ENCODE peak calls at places on chromosomes 11 and 22, in ten cellular contexts. P is cardiac muscle cell; G is BJ; J is CD4-positive, CD25-positive, alpha-beta regulatory T cell; B is LNCaP clone FGC; C is mesendoderm; I is heart left ventricle; W is skeletal muscle cell; V is mammary epithelial cell; U is body of pancreas. T is an unnamed sample.

GRCh38 chr11:132312616-132313210 is 942.3 kb downstream of the NTM start:
- DNase-seq in P (peak), G (no peak), J (peak), B (no peak), C (peak), I (no peak), W (no peak), V (no peak), U (no peak), T (no peak)

GRCh38 chr11:69353696-69354544 is 60.0 kb downstream of the MYEOV start:
- DNase-seq in P (no peak), G (no peak), J (no peak), B (no peak), C (no peak), I (no peak), W (no peak), V (peak), U (no peak), T (no peak)

GRCh38 chr11:117591316-117592039 is 205.5 kb downstream of the DSCAML1 start:
- DNase-seq in P (no peak), G (no peak), J (no peak), B (no peak), C (no peak), I (no peak), W (no peak), V (no peak), U (no peak), T (no peak)

GRCh38 chr11:18151581-18151980 is 19.2 kb downstream of the MRGPRX3 start:
- DNase-seq in P (no peak), G (no peak), J (no peak), B (no peak), C (no peak), I (no peak), W (no peak), V (no peak), U (no peak), T (no peak)

GRCh38 chr11:126477526-126478275 is 122.2 kb downstream of the ST3GAL4 start:
- DNase-seq in P (no peak), G (no peak), J (peak), B (no peak), C (no peak), I (no peak), W (no peak), V (no peak), U (no peak), T (no peak)

GRCh38 chr11:32379714-32380113 is 55.6 kb downstream of the WT1 start:
- DNase-seq in P (no peak), G (no peak), J (no peak), B (no peak), C (no peak), I (no peak), W (no peak), V (no peak), U (no peak), T (no peak)

GRCh38 chr11:8806974-8807373 is 104.0 kb upstream of the AKIP1 start:
- DNase-seq in P (no peak), G (no peak), J (no peak), B (no peak), C (no peak), I (no peak), W (no peak), V (no peak), U (no peak), T (no peak)

GRCh38 chr11:78654071-78654470 is 79.4 kb upstream of the NARS2 start:
- DNase-seq in P (no peak), G (no peak), J (no peak), B (no peak), C (peak), I (no peak), W (no peak), V (no peak), U (no peak), T (no peak)

GRCh38 chr11:15657264-15657663 is 542.5 kb downstream of the INSC start:
- DNase-seq in P (no peak), G (no peak), J (no peak), B (no peak), C (no peak), I (no peak), W (no peak), V (no peak), U (no peak), T (no peak)

GRCh38 chr11:108592591-108593213 is 866 bp downstream of the EXPH5 start:
- DNase-seq in P (peak), G (no peak), J (peak), B (no peak), C (no peak), I (no peak), W (no peak), V (peak), U (peak), T (no peak)

GRCh38 chr11:101862410-101863233 is 52.2 kb upstream of the CEP126 start:
- DNase-seq in P (peak), G (no peak), J (no peak), B (peak), C (peak), I (no peak), W (peak), V (peak), U (no peak), T (no peak)

GRCh38 chr11:115548878-115549528 is 44.8 kb upstream of the CADM1 start:
- DNase-seq in P (no peak), G (no peak), J (no peak), B (no peak), C (peak), I (no peak), W (no peak), V (no peak), U (peak), T (no peak)

GRCh38 chr22:41828516-41828915 is 4.4 kb upstream of the SREBF2 start:
- DNase-seq in P (no peak), G (no peak), J (no peak), B (no peak), C (no peak), I (no peak), W (no peak), V (no peak), U (no peak), T (no peak)

GRCh38 chr22:20869234-20869633 is 10.4 kb downstream of the SNAP29 start:
- DNase-seq in P (no peak), G (no peak), J (no peak), B (no peak), C (no peak), I (no peak), W (no peak), V (no peak), U (no peak), T (no peak)

GRCh38 chr11:72239296-72239848 is 4.6 kb downstream of the PHOX2A start:
- DNase-seq in P (no peak), G (no peak), J (no peak), B (no peak), C (peak), I (peak), W (no peak), V (no peak), U (no peak), T (no peak)

GRCh38 chr22:32281092-32281491 is 25.9 kb upstream of the SLC5A4 start:
- DNase-seq in P (no peak), G (no peak), J (no peak), B (no peak), C (no peak), I (no peak), W (peak), V (peak), U (no peak), T (no peak)

GRCh38 chr11:116413861-116414260 is 358.9 kb downstream of the BUD13 start:
- DNase-seq in P (no peak), G (no peak), J (no peak), B (no peak), C (peak), I (no peak), W (no peak), V (no peak), U (no peak), T (no peak)

GRCh38 chr11:8206251-8207079 is 37.6 kb upstream of the RIC3 start:
- DNase-seq in P (no peak), G (no peak), J (no peak), B (no peak), C (no peak), I (peak), W (no peak), V (no peak), U (peak), T (no peak)

GRCh38 chr22:42951093-42951710 is 63.7 kb downstream of the PACSIN2 start:
- DNase-seq in P (no peak), G (no peak), J (no peak), B (no peak), C (no peak), I (no peak), W (no peak), V (no peak), U (no peak), T (no peak)

GRCh38 chr11:62501432-62501891 is 45.1 kb downstream of the AHNAK start:
- DNase-seq in P (peak), G (no peak), J (no peak), B (peak), C (no peak), I (peak), W (no peak), V (no peak), U (no peak), T (no peak)

GRCh38 chr11:94795799-94796580 is 27.8 kb downstream of the AMOTL1 start:
- DNase-seq in P (no peak), G (no peak), J (no peak), B (no peak), C (no peak), I (no peak), W (no peak), V (no peak), U (no peak), T (no peak)
- H3K4me3 ChIP-seq in P (no peak), G (no peak), J (no peak), B (no peak), C (no peak), I (no peak), W (no peak), V (no peak), U (no peak), T (no peak)

GRCh38 chr11:120694706-120695105 is 183.2 kb downstream of the GRIK4 start:
- DNase-seq in P (no peak), G (no peak), J (no peak), B (peak), C (no peak), I (no peak), W (no peak), V (no peak), U (no peak), T (no peak)
- H3K4me3 ChIP-seq in P (no peak), G (no peak), J (no peak), B (no peak), C (no peak), I (no peak), W (no peak), V (no peak), U (no peak), T (no peak)

GRCh38 chr11:120280566-120281160 is 40.7 kb downstream of the POU2F3 start:
- DNase-seq in P (peak), G (no peak), J (no peak), B (no peak), C (no peak), I (no peak), W (no peak), V (no peak), U (no peak), T (no peak)
- H3K4me3 ChIP-seq in P (no peak), G (no peak), J (no peak), B (no peak), C (no peak), I (no peak), W (no peak), V (no peak), U (no peak), T (no peak)

GRCh38 chr22:45867906-45868555 is 108.9 kb downstream of the WNT7B start:
- DNase-seq in P (no peak), G (no peak), J (no peak), B (no peak), C (no peak), I (no peak), W (no peak), V (no peak), U (no peak), T (no peak)
- H3K4me3 ChIP-seq in P (peak), G (no peak), J (no peak), B (no peak), C (no peak), I (no peak), W (no peak), V (no peak), U (no peak), T (no peak)

DNA sequence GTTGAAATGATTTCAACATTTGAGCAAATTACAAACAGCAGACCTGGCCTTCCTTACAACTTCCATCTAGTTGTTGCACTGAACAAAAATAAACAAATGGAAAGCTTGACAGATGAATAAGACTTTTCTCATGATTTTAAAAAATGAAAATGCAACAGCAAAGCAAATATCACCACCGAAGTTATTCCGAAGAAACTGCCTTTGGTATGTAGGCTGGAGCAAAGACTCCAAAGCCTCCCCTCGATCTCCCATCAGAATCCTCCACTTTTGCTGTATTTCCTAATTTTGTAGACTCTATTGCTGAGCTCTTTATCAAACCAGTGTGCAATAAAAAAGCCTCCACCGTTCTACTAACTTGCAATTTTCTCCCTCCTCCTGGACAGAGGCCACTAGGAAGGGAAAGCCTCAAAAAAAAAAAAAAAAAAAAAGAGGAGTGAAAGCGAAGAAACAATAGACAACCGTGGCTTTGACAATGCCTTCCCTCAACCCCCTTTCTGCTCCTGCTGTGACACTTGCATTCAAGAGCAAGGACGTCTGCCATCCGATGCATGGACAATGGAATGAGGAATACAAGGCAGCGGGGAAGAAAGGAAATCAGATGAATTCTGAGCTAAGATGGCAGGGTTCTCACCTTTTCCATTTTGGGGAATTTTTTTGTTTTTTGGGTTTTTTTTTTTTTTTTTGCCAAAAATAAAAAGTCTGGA is 190.9 kb upstream of the BLID start:
- DNase-seq in P (no peak), G (no peak), J (no peak), B (no peak), C (peak), I (no peak), W (no peak), V (no peak), U (no peak), T (no peak)
- H3K4me3 ChIP-seq in P (no peak), G (no peak), J (no peak), B (no peak), C (no peak), I (no peak), W (no peak), V (no peak), U (no peak), T (no peak)

DNA sequence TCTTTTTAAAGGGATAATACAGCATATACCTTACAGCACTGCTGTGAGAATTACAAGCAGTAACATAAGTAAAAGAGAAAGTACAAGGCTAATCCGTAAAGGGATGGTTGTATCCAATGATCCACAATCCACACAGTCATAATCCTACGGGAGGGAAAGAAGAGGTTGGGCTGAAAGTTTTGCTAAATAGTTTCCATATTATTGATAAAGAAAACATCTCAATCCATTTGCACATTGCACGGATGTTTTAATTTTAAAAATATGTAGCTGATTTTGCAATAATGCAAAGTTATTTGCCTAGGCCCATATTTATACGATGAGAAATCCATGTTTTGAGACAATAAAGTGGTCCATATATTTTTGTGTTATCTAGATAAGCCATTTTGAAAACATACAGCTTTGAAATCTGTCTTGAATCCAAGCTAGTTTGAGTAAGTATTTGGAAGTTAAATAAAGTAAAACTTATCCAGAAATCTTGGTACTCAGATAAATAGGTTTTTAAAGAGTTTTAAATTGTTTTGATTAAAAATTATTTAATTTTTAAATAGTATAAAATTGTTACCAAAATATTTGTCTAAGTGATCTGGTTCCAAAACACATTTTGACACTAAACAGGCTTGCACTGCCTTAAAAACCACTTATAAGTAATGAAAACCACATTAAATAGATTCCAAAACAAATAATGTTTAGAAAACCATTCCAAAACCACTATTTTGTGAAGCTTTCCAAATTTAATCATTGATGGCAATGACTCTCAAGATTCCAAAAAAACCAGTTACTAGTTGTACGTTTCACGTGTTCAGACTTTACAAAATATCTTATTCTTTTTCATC is 38.2 kb upstream of the PAMR1 start:
- DNase-seq in P (no peak), G (no peak), J (no peak), B (no peak), C (no peak), I (no peak), W (no peak), V (no peak), U (no peak), T (no peak)
- H3K4me3 ChIP-seq in P (no peak), G (no peak), J (no peak), B (no peak), C (no peak), I (no peak), W (no peak), V (no peak), U (no peak), T (no peak)

DNA sequence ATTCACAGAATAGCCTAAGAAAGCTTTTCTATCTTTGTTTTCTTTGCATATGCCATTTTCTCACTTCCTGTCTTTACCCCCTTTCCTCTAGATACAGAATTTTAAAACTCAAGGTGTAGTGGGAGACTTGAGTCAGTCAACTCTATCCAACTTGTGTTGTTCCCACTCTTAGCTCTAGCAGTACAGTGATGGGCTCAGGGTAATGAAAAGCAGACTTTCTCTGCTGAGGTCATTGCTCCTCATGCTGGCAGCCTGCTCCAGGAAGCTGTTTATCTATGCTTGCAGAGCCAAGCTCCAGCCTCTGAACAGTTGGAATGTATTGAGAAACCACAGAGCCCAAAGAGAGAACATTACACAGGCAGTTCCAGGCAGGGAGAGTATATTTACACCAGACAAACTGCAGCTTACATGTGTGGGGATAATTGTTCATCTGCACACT is 68.1 kb downstream of the CSTPP1 start:
- DNase-seq in P (peak), G (peak), J (peak), B (peak), C (no peak), I (peak), W (peak), V (peak), U (peak), T (no peak)
- H3K4me3 ChIP-seq in P (no peak), G (no peak), J (no peak), B (no peak), C (no peak), I (no peak), W (no peak), V (no peak), U (no peak), T (no peak)

DNA sequence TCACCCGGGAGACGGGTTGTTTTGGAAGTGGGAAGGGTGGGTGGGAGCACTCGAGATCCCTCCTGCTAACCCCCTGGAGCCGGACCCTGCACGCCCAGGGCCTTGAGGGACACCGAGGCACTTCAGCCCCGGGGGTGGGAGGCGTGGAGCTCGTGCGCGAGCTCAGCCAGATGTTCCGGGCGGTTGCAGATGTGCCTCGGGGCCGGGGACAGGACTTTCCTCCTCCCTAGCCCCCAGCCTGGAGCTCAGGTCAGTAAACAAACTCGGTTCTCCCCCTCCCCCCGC is 3.3 kb upstream of the WNT11 start:
- DNase-seq in P (no peak), G (no peak), J (no peak), B (no peak), C (no peak), I (no peak), W (no peak), V (no peak), U (no peak), T (no peak)
- H3K4me3 ChIP-seq in P (peak), G (peak), J (no peak), B (no peak), C (no peak), I (peak), W (peak), V (no peak), U (peak), T (no peak)

GRCh38 chr11:93963072-93963471 is 58.1 kb upstream of the HEPHL1 start:
- DNase-seq in P (no peak), G (no peak), J (no peak), B (no peak), C (no peak), I (no peak), W (no peak), V (no peak), U (no peak), T (no peak)

GRCh38 chr11:93972790-93973189 is 48.4 kb upstream of the HEPHL1 start:
- DNase-seq in P (no peak), G (no peak), J (no peak), B (no peak), C (no peak), I (no peak), W (no peak), V (no peak), U (no peak), T (no peak)

GRCh38 chr11:93967258-93967657 is 53.9 kb upstream of the HEPHL1 start:
- DNase-seq in P (no peak), G (no peak), J (no peak), B (no peak), C (no peak), I (no peak), W (no peak), V (no peak), U (no peak), T (no peak)

GRCh38 chr11:93969925-93970922 is 50.9 kb upstream of the HEPHL1 start:
- DNase-seq in P (no peak), G (no peak), J (no peak), B (no peak), C (no peak), I (no peak), W (no peak), V (no peak), U (no peak), T (no peak)

DNA sequence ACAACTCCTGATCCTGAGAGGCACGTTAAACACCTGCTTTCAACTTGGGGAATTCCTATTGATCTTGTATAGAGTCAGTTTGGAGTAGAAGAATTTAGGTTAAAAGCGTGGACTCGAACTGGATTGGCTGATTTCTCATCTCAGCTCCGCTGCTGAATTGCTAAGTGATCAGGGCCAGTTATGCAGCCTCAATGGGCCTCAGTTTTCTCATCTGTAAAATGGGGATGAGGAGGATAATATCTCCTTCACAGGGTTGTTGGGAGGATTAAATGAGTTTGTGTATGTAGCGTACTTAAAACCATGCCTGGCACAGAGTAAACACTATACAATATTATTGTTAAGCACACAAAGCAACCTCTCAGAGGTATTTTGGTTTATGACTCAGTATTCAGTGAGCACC is 53.2 kb upstream of the HEPHL1 start:
- DNase-seq in P (no peak), G (no peak), J (no peak), B (no peak), C (no peak), I (no peak), W (no peak), V (no peak), U (no peak), T (no peak)
- H3K4me3 ChIP-seq in P (no peak), G (no peak), J (no peak), B (no peak), C (no peak), I (no peak), W (no peak), V (no peak), U (no peak), T (no peak)